ENCODE peak calls at places on chromosomes 12 and 14, in four cellular contexts. Y, U, K and I are unnamed samples.
A peak's percentile ranks its signal among the peaks of the same experiment; 100 is the strongest.

GRCh38 chr14:95463173-95463901 is 53.1 kb downstream of the SYNE3 start:
- DNase-seq in U (peak; percentile 20), K (peak; percentile 11), Y (no peak), I (no peak)

GRCh38 chr12:48029401-48029770 is 25.1 kb upstream of the COL2A1 start:
- DNase-seq in Y (no peak), U (no peak), K (no peak), I (no peak)

GRCh38 chr12:3454780-3455179 is 36.2 kb upstream of the PRMT8 start:
- DNase-seq in Y (no peak), K (no peak), U (no peak), I (no peak)

GRCh38 chr14:53569471-53569870 is 387.2 kb downstream of the BMP4 start:
- DNase-seq in U (no peak), K (no peak), Y (no peak), I (no peak)

GRCh38 chr12:58711968-58712367 is 208.3 kb downstream of the LRIG3 start:
- DNase-seq in U (no peak), Y (peak; percentile 49), K (no peak), I (no peak)

GRCh38 chr12:96986883-96987523 is 79.9 kb downstream of the NEDD1 start:
- DNase-seq in Y (peak; percentile 30), K (no peak), U (no peak), I (peak; percentile 15)

GRCh38 chr12:103547929-103548328 is 39.1 kb upstream of the STAB2 start:
- DNase-seq in U (no peak), Y (no peak), K (no peak), I (no peak)

GRCh38 chr12:77166711-77167110 is 101.3 kb upstream of the E2F7 start:
- DNase-seq in U (no peak), K (no peak), Y (peak; percentile 27), I (no peak)

GRCh38 chr12:123101467-123102004 is 49.4 kb downstream of the PITPNM2 start:
- DNase-seq in K (no peak), Y (no peak), U (no peak), I (no peak)

GRCh38 chr14:20714593-20715250 is 26.2 kb downstream of the ANG start:
- DNase-seq in K (no peak), U (no peak), Y (peak; percentile 17), I (peak; percentile 41)

GRCh38 chr14:84797326-84797725 is 732.6 kb upstream of the FLRT2 start:
- DNase-seq in Y (no peak), K (no peak), U (no peak), I (no peak)

GRCh38 chr12:81722004-81722403 is 37.1 kb downstream of the PPFIA2 start:
- DNase-seq in Y (no peak), K (no peak), U (no peak), I (no peak)